ENCODE peak calls at places on chromosomes 3 and 15, in ten cellular contexts. J is astrocyte, K is A549, V is hepatocyte, N is left ventricle myocardium inferior, S is foreskin fibroblast, D is OCI-LY7, A is dorsolateral prefrontal cortex, Q is tibial artery, Z is body of pancreas. X is an unnamed sample.

GRCh38 chr3:10945683-10946287 is 46.8 kb upstream of the SLC6A1 start:
- DNase-seq in J (no peak), K (peak), V (peak), N (peak), S (peak), D (peak), A (peak), Q (no peak), Z (peak), X (peak)

GRCh38 chr3:58559586-58559985 is 17.6 kb downstream of the FAM107A start:
- DNase-seq in J (no peak), K (no peak), V (no peak), N (no peak), S (no peak), D (no peak), A (no peak), Q (peak), Z (no peak), X (no peak)

GRCh38 chr3:131329774-131330173 is 51.8 kb upstream of the NUDT16 start:
- DNase-seq in J (no peak), K (no peak), V (no peak), N (no peak), S (no peak), D (peak), A (no peak), Q (no peak), Z (no peak), X (no peak)

GRCh38 chr15:98754283-98755022 is 106.1 kb downstream of the IGF1R start:
- DNase-seq in J (peak), K (no peak), V (no peak), N (no peak), S (no peak), D (no peak), A (no peak), Q (no peak), Z (no peak), X (no peak)

GRCh38 chr15:69119016-69119415 is 41.4 kb upstream of the GLCE start:
- DNase-seq in J (no peak), K (no peak), V (no peak), N (no peak), S (no peak), D (no peak), A (no peak), Q (no peak), Z (no peak), X (no peak)

GRCh38 chr3:159764211-159765024 is 224.2 kb upstream of the IL12A start:
- DNase-seq in J (peak), K (peak), V (peak), N (peak), S (peak), D (no peak), A (no peak), Q (peak), Z (peak), X (no peak)

GRCh38 chr3:117989982-117990381 is 1044.7 kb downstream of the IGSF11 start:
- DNase-seq in J (no peak), K (no peak), V (no peak), N (no peak), S (no peak), D (no peak), A (no peak), Q (no peak), Z (no peak), X (no peak)

GRCh38 chr3:196189608-196190347 is 21.4 kb downstream of the ZDHHC19 start:
- DNase-seq in J (no peak), K (no peak), V (no peak), N (no peak), S (no peak), D (no peak), A (no peak), Q (no peak), Z (no peak), X (no peak)

GRCh38 chr3:51715231-51716058 is 8.6 kb downstream of the GRM2 start:
- DNase-seq in J (no peak), K (no peak), V (peak), N (no peak), S (no peak), D (no peak), A (peak), Q (no peak), Z (no peak), X (no peak)

GRCh38 chr15:42131826-42132806 is 24.3 kb downstream of the PLA2G4F start:
- DNase-seq in J (no peak), K (no peak), V (peak), N (no peak), S (no peak), D (no peak), A (no peak), Q (no peak), Z (peak), X (no peak)

GRCh38 chr3:64238971-64239667 is 13.9 kb upstream of the PRICKLE2 start:
- DNase-seq in J (peak), K (peak), V (peak), N (peak), S (peak), D (no peak), A (peak), Q (peak), Z (peak), X (no peak)

GRCh38 chr15:89107984-89108383 is 19.7 kb downstream of the ABHD2 start:
- DNase-seq in J (no peak), K (no peak), V (no peak), N (no peak), S (no peak), D (no peak), A (no peak), Q (peak), Z (no peak), X (no peak)

GRCh38 chr15:50828610-50829206 is 63.2 kb upstream of the SPPL2A start:
- DNase-seq in J (peak), K (peak), V (peak), N (no peak), S (peak), D (no peak), A (no peak), Q (no peak), Z (peak), X (no peak)

GRCh38 chr3:142117452-142117851 is 31.9 kb downstream of the TFDP2 start:
- DNase-seq in J (no peak), K (no peak), V (no peak), N (no peak), S (no peak), D (no peak), A (no peak), Q (no peak), Z (no peak), X (no peak)

GRCh38 chr3:11629716-11630115 is 14.0 kb downstream of the VGLL4 start:
- DNase-seq in J (peak), K (no peak), V (no peak), N (no peak), S (no peak), D (no peak), A (no peak), Q (no peak), Z (no peak), X (no peak)

GRCh38 chr3:139934557-139935070 is 371 bp upstream of the CLSTN2 start:
- DNase-seq in J (peak), K (peak), V (peak), N (peak), S (peak), D (no peak), A (peak), Q (no peak), Z (peak), X (no peak)

GRCh38 chr15:68360716-68361115 is 71.2 kb downstream of the ITGA11 start:
- DNase-seq in J (no peak), K (no peak), V (no peak), N (no peak), S (no peak), D (no peak), A (no peak), Q (no peak), Z (no peak), X (no peak)

GRCh38 chr3:190566043-190566933 is 52.4 kb downstream of the IL1RAP start:
- DNase-seq in J (peak), K (peak), V (peak), N (peak), S (peak), D (no peak), A (peak), Q (peak), Z (peak), X (peak)

GRCh38 chr3:10432156-10432845 is 73.1 kb downstream of the ATP2B2 start:
- DNase-seq in J (no peak), K (no peak), V (no peak), N (no peak), S (no peak), D (no peak), A (no peak), Q (no peak), Z (no peak), X (no peak)

GRCh38 chr3:37096292-37096691 is 78.1 kb downstream of the LRRFIP2 start:
- DNase-seq in J (peak), K (no peak), V (no peak), N (no peak), S (peak), D (no peak), A (no peak), Q (no peak), Z (no peak), X (no peak)

GRCh38 chr15:96268421-96269204 is 61.9 kb upstream of the NR2F2 start:
- DNase-seq in J (peak), K (no peak), V (no peak), N (no peak), S (no peak), D (no peak), A (no peak), Q (no peak), Z (no peak), X (no peak)

GRCh38 chr15:99613887-99614642 is 48.3 kb downstream of the MEF2A start:
- DNase-seq in J (no peak), K (no peak), V (no peak), N (no peak), S (peak), D (no peak), A (no peak), Q (no peak), Z (no peak), X (no peak)

GRCh38 chr3:154889227-154889634 is 190.9 kb upstream of the MME start:
- DNase-seq in J (no peak), K (no peak), V (no peak), N (no peak), S (no peak), D (no peak), A (no peak), Q (no peak), Z (no peak), X (no peak)

GRCh38 chr3:51434746-51435323 is 43.8 kb downstream of the RBM15B start:
- DNase-seq in J (peak), K (peak), V (peak), N (no peak), S (peak), D (peak), A (no peak), Q (no peak), Z (peak), X (peak)

GRCh38 chr3:31622636-31623288 is 90.0 kb downstream of the STT3B start:
- DNase-seq in J (no peak), K (no peak), V (no peak), N (no peak), S (no peak), D (no peak), A (no peak), Q (no peak), Z (no peak), X (no peak)

GRCh38 chr15:31471731-31472430 is 145.2 kb downstream of the KLF13 start:
- DNase-seq in J (peak), K (no peak), V (no peak), N (no peak), S (peak), D (no peak), A (no peak), Q (peak), Z (no peak), X (no peak)

GRCh38 chr3:171741377-171741776 is 68.9 kb downstream of the PLD1 start:
- DNase-seq in J (no peak), K (no peak), V (no peak), N (no peak), S (no peak), D (no peak), A (no peak), Q (no peak), Z (no peak), X (no peak)

GRCh38 chr3:171743327-171744054 is 66.8 kb downstream of the PLD1 start:
- DNase-seq in J (no peak), K (no peak), V (no peak), N (no peak), S (no peak), D (no peak), A (no peak), Q (no peak), Z (no peak), X (no peak)

GRCh38 chr3:171745577-171746319 is 64.5 kb downstream of the PLD1 start:
- DNase-seq in J (no peak), K (no peak), V (no peak), N (no peak), S (no peak), D (no peak), A (no peak), Q (no peak), Z (no peak), X (no peak)

GRCh38 chr3:171747223-171747920 is 62.9 kb downstream of the PLD1 start:
- DNase-seq in J (no peak), K (no peak), V (no peak), N (no peak), S (no peak), D (no peak), A (no peak), Q (no peak), Z (no peak), X (no peak)

GRCh38 chr3:171744055-171744741 is 66.1 kb downstream of the PLD1 start:
- DNase-seq in J (no peak), K (no peak), V (no peak), N (no peak), S (no peak), D (no peak), A (no peak), Q (no peak), Z (no peak), X (no peak)
- H3K4me3 ChIP-seq in J (no peak), K (no peak), V (no peak), N (no peak), S (no peak), D (no peak), A (no peak), Q (no peak), Z (no peak), X (no peak)

DNA sequence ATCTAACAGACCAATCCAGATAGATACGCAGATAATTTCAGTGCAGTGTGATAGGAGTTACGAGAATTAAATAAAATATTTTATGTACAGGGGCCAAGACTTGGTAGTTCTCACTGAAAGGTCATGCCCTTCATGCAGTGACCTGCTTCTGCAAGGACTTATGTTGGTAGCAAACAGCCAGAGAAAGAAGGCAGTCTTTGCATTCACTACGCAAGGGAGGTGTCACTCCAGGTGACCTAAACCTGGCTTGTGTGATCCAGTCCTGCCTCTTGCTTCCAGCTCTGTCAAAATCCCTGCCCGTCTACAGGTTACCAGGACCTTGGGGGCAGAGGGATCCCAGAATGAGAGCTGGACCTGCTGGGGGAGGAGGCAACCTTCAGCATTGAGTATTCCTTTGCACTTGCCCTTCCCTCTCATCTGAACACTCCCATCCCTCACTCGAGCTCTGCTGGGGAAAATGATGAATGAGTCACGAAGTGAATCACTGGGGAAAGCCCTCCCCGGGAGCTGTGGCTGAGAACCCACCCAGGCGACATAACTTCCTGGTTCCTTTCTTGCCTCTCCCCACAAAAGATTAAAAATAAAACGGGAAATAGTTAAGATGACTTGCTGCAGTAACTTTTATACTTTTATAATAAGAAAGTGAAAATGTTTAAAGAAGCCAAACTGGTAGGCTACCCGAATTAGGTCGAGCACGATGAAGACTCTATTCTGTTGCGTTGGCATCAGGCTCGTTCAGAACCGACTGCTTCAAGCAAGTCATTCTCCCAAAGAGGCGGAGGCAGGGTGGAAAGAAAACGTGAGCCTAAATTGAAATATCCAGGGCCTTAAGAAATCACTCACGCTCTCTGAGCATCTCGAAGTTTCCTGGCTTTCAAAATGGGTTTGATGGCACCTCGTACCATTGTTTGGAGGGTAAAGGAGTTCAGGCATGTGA is 216.1 kb downstream of the SLCO3A1 start:
- DNase-seq in J (peak), K (peak), V (peak), N (peak), S (no peak), D (no peak), A (no peak), Q (peak), Z (peak), X (no peak)
- H3K4me3 ChIP-seq in J (peak), K (peak), V (no peak), N (peak), S (peak), D (no peak), A (peak), Q (peak), Z (no peak), X (no peak)

DNA sequence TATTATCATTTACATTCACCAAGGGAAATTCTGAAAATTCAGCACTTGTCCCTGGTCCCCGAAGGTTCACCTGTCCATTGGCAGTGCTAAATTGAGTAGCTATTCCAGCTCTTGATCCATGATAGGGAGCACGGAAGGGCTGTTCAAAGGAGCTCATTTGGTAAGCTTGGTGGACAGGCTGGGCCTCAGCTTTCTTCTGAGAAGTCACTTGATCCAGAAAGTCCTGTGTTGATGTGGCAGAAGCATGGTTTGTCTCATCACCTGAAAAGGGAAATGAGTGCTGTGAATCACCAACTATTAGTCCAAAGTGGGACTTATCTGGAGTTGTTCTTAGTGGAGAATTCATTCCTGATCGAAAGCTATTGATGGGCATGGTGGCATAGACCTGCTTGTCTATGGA is 19.8 kb upstream of the SLC12A8 start:
- DNase-seq in J (no peak), K (no peak), V (no peak), N (no peak), S (no peak), D (no peak), A (no peak), Q (no peak), Z (no peak), X (no peak)
- H3K4me3 ChIP-seq in J (no peak), K (no peak), V (no peak), N (no peak), S (no peak), D (no peak), A (no peak), Q (no peak), Z (no peak), X (no peak)

GRCh38 chr3:40663296-40663695 is 138.5 kb downstream of the ZNF621 start:
- DNase-seq in J (no peak), K (no peak), V (no peak), N (no peak), S (no peak), D (no peak), A (no peak), Q (no peak), Z (no peak), X (no peak)

GRCh38 chr3:40672861-40673260 is 148.1 kb downstream of the ZNF621 start:
- DNase-seq in J (no peak), K (no peak), V (no peak), N (no peak), S (no peak), D (no peak), A (no peak), Q (no peak), Z (no peak), X (no peak)

DNA sequence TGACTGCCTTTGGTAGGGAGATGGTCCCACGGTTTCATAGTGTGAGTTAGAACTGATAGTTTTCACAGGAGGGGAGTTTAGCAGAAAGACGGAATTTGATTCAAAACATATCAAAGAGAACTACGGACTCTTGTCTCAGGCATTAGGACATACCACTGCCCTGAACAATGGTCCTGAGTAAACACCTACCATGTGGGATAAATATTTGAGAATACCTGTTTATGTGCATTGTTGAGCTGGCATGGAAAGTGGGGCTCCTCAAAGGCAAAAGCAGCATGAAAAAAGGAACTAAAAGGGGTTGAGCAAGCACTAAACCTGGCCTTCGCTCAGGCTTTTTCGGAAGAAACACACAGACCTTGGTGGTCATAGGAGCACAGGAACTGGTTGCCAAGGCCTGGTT is 144.4 kb downstream of the ZNF621 start:
- DNase-seq in J (no peak), K (no peak), V (no peak), N (no peak), S (no peak), D (no peak), A (no peak), Q (no peak), Z (no peak), X (no peak)
- H3K4me3 ChIP-seq in J (no peak), K (no peak), V (no peak), N (no peak), S (no peak), D (no peak), A (no peak), Q (no peak), Z (no peak), X (no peak)

GRCh38 chr3:169241928-169242751 is 421.4 kb downstream of the MECOM start:
- DNase-seq in J (peak), K (no peak), V (peak), N (peak), S (peak), D (no peak), A (no peak), Q (no peak), Z (peak), X (no peak)
- H3K4me3 ChIP-seq in J (peak), K (peak), V (peak), N (peak), S (peak), D (no peak), A (peak), Q (peak), Z (no peak), X (no peak)

DNA sequence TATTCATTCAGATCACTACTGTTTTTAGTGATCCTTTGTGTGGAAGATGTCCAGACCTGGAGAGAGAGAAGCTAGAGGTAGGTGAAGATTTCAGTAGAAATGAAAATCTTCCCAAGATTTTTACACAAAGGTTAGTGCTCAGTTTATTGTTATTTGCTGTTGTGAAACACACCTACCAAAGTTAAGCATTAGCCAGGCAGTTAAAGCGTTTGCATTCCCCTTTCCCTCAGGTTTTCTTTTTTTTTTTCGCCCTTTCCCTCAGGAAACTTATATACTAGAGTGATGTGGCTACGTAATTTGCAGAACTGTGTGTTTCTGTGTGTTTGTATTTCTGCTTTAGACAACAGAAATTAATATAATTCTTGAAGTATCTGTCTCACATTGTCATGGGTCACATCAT is 34.5 kb downstream of the USP3 start:
- DNase-seq in J (no peak), K (no peak), V (no peak), N (no peak), S (no peak), D (no peak), A (no peak), Q (no peak), Z (no peak), X (no peak)
- H3K4me3 ChIP-seq in J (no peak), K (no peak), V (no peak), N (no peak), S (no peak), D (no peak), A (no peak), Q (no peak), Z (no peak), X (no peak)